ENCODE peak calls at places on chromosomes 6 and 20, in nine cellular contexts. I is GM19239; C is EH; P is naive B cell; N is kidney tubule cell; S is germinal center; L is iPS DF 6.9; A is H9; M is activated naive CD4-positive, alpha-beta T cell treated with anti-CD3 and anti-CD28 coated beads for 36 hours. V is an unnamed sample.
A peak's percentile ranks its signal among the peaks of the same experiment; 100 is the strongest.

GRCh38 chr20:62605236-62605948 is 36.9 kb upstream of the SLCO4A1 start:
- DNase-seq in I (no peak), S (peak; percentile 45), L (no peak), C (no peak), N (no peak), P (no peak), M (no peak), A (no peak), V (no peak)

GRCh38 chr6:3226422-3227362 is 761 bp downstream of the TUBB2B start:
- DNase-seq in P (peak; percentile 33), L (no peak), M (no peak), A (no peak), I (no peak), N (no peak), S (peak; percentile 54), C (peak; percentile 50), V (no peak)

GRCh38 chr20:63005862-63006564 is 751 bp downstream of the BHLHE23 start:
- DNase-seq in A (peak; percentile 64), N (no peak), P (no peak), M (no peak), C (peak; percentile 9), S (no peak), L (no peak), I (no peak), V (peak; percentile 34)

GRCh38 chr6:14584450-14584849 is 466.9 kb downstream of the CD83 start:
- DNase-seq in N (no peak), C (peak; percentile 1), I (no peak), S (no peak), P (no peak), M (no peak), L (no peak), A (no peak), V (no peak)

GRCh38 chr6:10433322-10433721 is 18.4 kb upstream of the TFAP2A start:
- DNase-seq in I (no peak), N (no peak), M (no peak), L (no peak), S (no peak), C (no peak), P (no peak), A (no peak), V (no peak)

GRCh38 chr6:43570876-43571441 is 4.9 kb downstream of the XPO5 start:
- DNase-seq in C (no peak), M (peak; percentile 34), A (no peak), S (no peak), P (no peak), L (no peak), N (peak; percentile 88), I (no peak), V (no peak)

GRCh38 chr6:168420084-168420483 is 20.9 kb upstream of the SMOC2 start:
- DNase-seq in P (no peak), L (no peak), N (no peak), M (no peak), A (no peak), S (no peak), I (no peak), C (no peak), V (no peak)

GRCh38 chr6:116087437-116088027 is 13.1 kb upstream of the NT5DC1 start:
- DNase-seq in P (peak; percentile 12), S (no peak), L (no peak), M (no peak), C (peak; percentile 90), A (no peak), N (peak; percentile 61), I (no peak), V (no peak)

GRCh38 chr6:107458687-107459282 is 579 bp downstream of the PDSS2 start:
- DNase-seq in I (peak; percentile 9), P (no peak), L (no peak), N (peak; percentile 54), C (peak; percentile 31), A (peak; percentile 43), S (peak; percentile 66), M (peak; percentile 25), V (peak; percentile 52)

GRCh38 chr6:32087574-32088486 is 21.3 kb downstream of the TNXB start:
- DNase-seq in I (peak; percentile 74), N (peak; percentile 70), M (peak; percentile 89), C (peak; percentile 70), A (peak; percentile 94), S (peak; percentile 76), L (peak; percentile 79), P (peak; percentile 55), V (no peak)

GRCh38 chr6:48032156-48032555 is 78.8 kb downstream of the PTCHD4 start:
- DNase-seq in L (no peak), P (no peak), N (peak; percentile 62), S (no peak), C (peak; percentile 47), M (no peak), A (no peak), I (no peak), V (no peak)

GRCh38 chr6:33820784-33821183 is 17.0 kb upstream of the MLN start:
- DNase-seq in M (no peak), P (no peak), S (no peak), L (no peak), A (no peak), N (no peak), I (no peak), C (no peak), V (no peak)

GRCh38 chr6:16239798-16240123 is 1.4 kb downstream of the GMPR start:
- DNase-seq in P (peak; percentile 20), C (peak; percentile 32), A (peak; percentile 81), L (no peak), S (no peak), I (peak; percentile 41), M (no peak), N (peak; percentile 84), V (no peak)

GRCh38 chr20:37911838-37912273 is 8.9 kb downstream of the VSTM2L start:
- DNase-seq in N (no peak), A (peak; percentile 87), I (no peak), S (no peak), P (no peak), C (peak; percentile 69), L (no peak), M (peak; percentile 29), V (peak; percentile 9)

GRCh38 chr20:10788877-10789276 is 115.1 kb upstream of the JAG1 start:
- DNase-seq in M (no peak), I (no peak), L (no peak), C (no peak), S (no peak), A (no peak), N (no peak), P (no peak), V (no peak)

GRCh38 chr6:122035193-122035592 is 364.3 kb upstream of the HSF2 start:
- DNase-seq in S (no peak), M (no peak), N (no peak), A (no peak), I (no peak), P (no peak), L (no peak), C (no peak), V (no peak)

GRCh38 chr6:166940643-166941068 is 15.7 kb downstream of the RNASET2 start:
- DNase-seq in N (peak; percentile 89), C (peak; percentile 55), I (no peak), P (no peak), L (no peak), M (no peak), A (no peak), S (no peak), V (no peak)

GRCh38 chr6:11163932-11164331 is 52.4 kb upstream of the ERVFRD-1 start:
- DNase-seq in L (no peak), A (no peak), M (no peak), C (no peak), I (no peak), N (no peak), S (no peak), P (no peak), V (no peak)